ENCODE peak calls at places on chromosomes 5 and 9, in nine cellular contexts. B is stimulated activated CD4-positive, alpha-beta T cell treated with anti-CD3 and anti-CD28 coated beads, Interleukin-15, amount 100 ng/mL, for 1 hour; U is endodermal cell; D is caudate nucleus; T is Peyer's patch; F is HTR-8/SVneo; K is cardiac fibroblast; V is osteoblast; S is GM23338. A is an unnamed sample.

GRCh38 chr5:67493676-67494075 is 297.1 kb upstream of the CD180 start:
- DNase-seq in U (peak; percentile 74), T (peak; percentile 57), V (peak; percentile 26), B (no peak), K (peak; percentile 45), F (no peak), S (peak; percentile 33), D (peak; percentile 38), A (peak; percentile 25)

GRCh38 chr5:143037071-143037470 is 266.9 kb downstream of the ARHGAP26 start:
- DNase-seq in U (peak; percentile 88), T (no peak), K (peak; percentile 41), D (no peak), F (no peak), V (no peak), S (peak; percentile 72), B (no peak), A (no peak)

GRCh38 chr9:77953590-77953989 is 78.0 kb downstream of the GNAQ start:
- DNase-seq in K (no peak), F (no peak), S (no peak), B (no peak), D (no peak), U (no peak), V (no peak), T (no peak), A (no peak)

GRCh38 chr5:142888469-142889085 is 118.4 kb downstream of the ARHGAP26 start:
- DNase-seq in T (no peak), B (no peak), K (peak; percentile 76), S (peak; percentile 77), F (peak; percentile 70), U (peak; percentile 69), V (no peak), D (no peak), A (no peak)

GRCh38 chr9:69554945-69555344 is 117.2 kb downstream of the APBA1 start:
- DNase-seq in D (no peak), U (no peak), S (no peak), F (no peak), T (no peak), K (peak; percentile 87), B (no peak), V (no peak), A (no peak)

GRCh38 chr5:60404171-60404570 is 295.8 kb downstream of the DEPDC1B start:
- DNase-seq in S (no peak), K (no peak), V (no peak), D (no peak), B (no peak), T (no peak), F (no peak), U (no peak), A (no peak)

GRCh38 chr9:127209948-127210621 is 54.5 kb upstream of the GARNL3 start:
- DNase-seq in F (no peak), U (peak; percentile 41), K (no peak), V (no peak), D (no peak), S (no peak), T (no peak), B (no peak), A (no peak)

GRCh38 chr9:89204811-89205210 is 26.2 kb upstream of the SHC3 start:
- DNase-seq in D (no peak), B (no peak), S (no peak), V (no peak), F (no peak), K (no peak), U (no peak), T (peak; percentile 15), A (no peak)

GRCh38 chr5:130871346-130872086 is 293.5 kb downstream of the HINT1 start:
- DNase-seq in D (no peak), S (peak; percentile 70), U (peak; percentile 80), K (peak; percentile 46), V (no peak), F (peak; percentile 3), T (peak; percentile 50), B (no peak), A (no peak)

GRCh38 chr5:179436321-179437122 is 91.3 kb upstream of the ADAMTS2 start:
- DNase-seq in D (no peak), K (no peak), S (no peak), T (no peak), F (no peak), V (peak; percentile 67), U (no peak), B (no peak), A (no peak)

GRCh38 chr5:39892708-39893107 is 467.9 kb upstream of the DAB2 start:
- DNase-seq in B (no peak), T (no peak), S (no peak), F (no peak), V (peak; percentile 9), K (peak; percentile 81), U (no peak), D (no peak), A (no peak)

GRCh38 chr9:19925674-19926503 is 137.1 kb upstream of the SLC24A2 start:
- DNase-seq in K (peak; percentile 86), U (peak; percentile 93), F (peak; percentile 46), S (peak; percentile 94), D (peak; percentile 41), B (peak; percentile 52), T (peak; percentile 87), V (peak; percentile 86), A (peak; percentile 51)

GRCh38 chr5:177432905-177433657 is 6.6 kb downstream of the GRK6 start:
- DNase-seq in T (no peak), K (no peak), V (peak; percentile 73), U (no peak), S (no peak), D (no peak), F (no peak), B (no peak), A (no peak)

GRCh38 chr5:173715607-173716006 is 99.2 kb upstream of the BOD1 start:
- DNase-seq in T (no peak), D (no peak), B (no peak), K (no peak), F (no peak), V (no peak), U (no peak), S (no peak), A (no peak)

GRCh38 chr9:134293031-134293521 is 33.2 kb upstream of the RXRA start:
- DNase-seq in U (peak; percentile 56), S (no peak), V (peak; percentile 70), D (no peak), F (no peak), K (no peak), B (no peak), T (no peak), A (no peak)

GRCh38 chr5:39870137-39870536 is 445.4 kb upstream of the DAB2 start:
- DNase-seq in V (no peak), B (no peak), F (no peak), S (no peak), T (no peak), U (no peak), D (no peak), K (no peak), A (no peak)

GRCh38 chr5:113250341-113250953 is 184.3 kb downstream of the TSSK1B start:
- DNase-seq in U (no peak), F (no peak), K (peak; percentile 98), S (no peak), D (no peak), B (no peak), V (peak; percentile 84), T (peak; percentile 64), A (no peak)

GRCh38 chr9:81522721-81523551 is 166.4 kb downstream of the TLE1 start:
- DNase-seq in T (no peak), K (peak; percentile 83), U (peak; percentile 64), S (peak; percentile 78), V (peak; percentile 72), B (no peak), D (no peak), F (peak; percentile 54), A (no peak)